ENCODE peak calls at places on chromosomes 11 and 22, in four cellular contexts. H is K562, Z is A549, Q is WTC11. B is an unnamed sample.

GRCh38 chr11:11476499-11476898 is 123.4 kb upstream of the CSNK2A3 start:
- DNase-seq in H (no peak), Z (no peak), Q (no peak), B (no peak)

GRCh38 chr11:122679441-122679840 is 23.9 kb downstream of the UBASH3B start:
- DNase-seq in H (no peak), Z (no peak), Q (no peak), B (no peak)

GRCh38 chr22:26462971-26463661 is 20.5 kb downstream of the HPS4 start:
- DNase-seq in H (no peak), Z (no peak), Q (no peak), B (no peak)

GRCh38 chr22:32401486-32401885 is 10.6 kb downstream of the RTCB start:
- DNase-seq in H (no peak), Z (no peak), Q (no peak), B (no peak)

GRCh38 chr22:29114392-29114791 is 41.6 kb downstream of the KREMEN1 start:
- DNase-seq in H (no peak), Z (no peak), Q (no peak), B (no peak)

GRCh38 chr11:1749787-1750351 is 526 bp downstream of the IFITM10 start:
- DNase-seq in H (no peak), Z (no peak), Q (no peak), B (no peak)

GRCh38 chr22:18059991-18060390 is 17.8 kb upstream of the PEX26 start:
- DNase-seq in H (no peak), Z (no peak), Q (no peak), B (no peak)

GRCh38 chr11:2768471-2769408 is 68.9 kb upstream of the KCNQ1OT1 start:
- DNase-seq in H (peak), Z (peak), Q (no peak), B (no peak)

GRCh38 chr11:12402027-12402426 is 24.7 kb downstream of the PARVA start:
- DNase-seq in H (no peak), Z (no peak), Q (no peak), B (no peak)

GRCh38 chr11:16607675-16608644 is 130.5 kb upstream of the C11orf58 start:
- DNase-seq in H (peak), Z (no peak), Q (peak), B (no peak)

GRCh38 chr11:64276653-64277431 is 7.6 kb downstream of the BAD start:
- DNase-seq in H (no peak), Z (peak), Q (no peak), B (no peak)

GRCh38 chr11:1466784-1467183 is 19.8 kb downstream of the MOB2 start:
- DNase-seq in H (no peak), Z (no peak), Q (no peak), B (no peak)

GRCh38 chr11:86214710-86215109 is 29.8 kb upstream of the EED start:
- DNase-seq in H (no peak), Z (no peak), Q (no peak), B (no peak)

GRCh38 chr11:445765-446588 is 4.1 kb upstream of the PTDSS2 start:
- DNase-seq in H (no peak), Z (no peak), Q (no peak), B (peak)

GRCh38 chr22:37196539-37197450 is 8.7 kb upstream of the C1QTNF6 start:
- DNase-seq in H (no peak), Z (peak), Q (no peak), B (peak)

GRCh38 chr22:44025171-44026065 is 1.3 kb downstream of the PARVB start:
- DNase-seq in H (peak), Z (no peak), Q (no peak), B (no peak)

GRCh38 chr11:94178331-94178730 is 49.7 kb downstream of the PANX1 start:
- DNase-seq in H (no peak), Z (no peak), Q (no peak), B (no peak)

GRCh38 chr22:41641854-41642253 is 20.8 kb downstream of the XRCC6 start:
- DNase-seq in H (no peak), Z (no peak), Q (no peak), B (no peak)

GRCh38 chr11:61491736-61492395 is 16.7 kb upstream of the LRRC10B start:
- DNase-seq in H (no peak), Z (no peak), Q (no peak), B (no peak)

GRCh38 chr22:29702025-29702930 is 17.5 kb upstream of the CABP7 start:
- DNase-seq in H (no peak), Z (peak), Q (no peak), B (no peak)

GRCh38 chr22:38246046-38246658 is 26.7 kb downstream of the TMEM184B start:
- DNase-seq in H (no peak), Z (no peak), Q (no peak), B (no peak)

GRCh38 chr11:35420371-35420770 is 1.0 kb upstream of the SLC1A2 start:
- DNase-seq in H (no peak), Z (no peak), Q (peak), B (no peak)

GRCh38 chr22:40950888-40951794 is at the start of gene RBX1:
- DNase-seq in H (peak), Z (peak), Q (peak), B (peak)

GRCh38 chr11:61587951-61588695 is 7.2 kb upstream of the SYT7 start:
- DNase-seq in H (peak), Z (peak), Q (peak), B (no peak)

GRCh38 chr11:108807262-108807661 is 142.4 kb downstream of the DDX10 start:
- DNase-seq in H (no peak), Z (no peak), Q (no peak), B (no peak)

GRCh38 chr11:74725701-74726100 is 5.5 kb downstream of the CHRDL2 start:
- DNase-seq in H (no peak), Z (no peak), Q (no peak), B (no peak)

GRCh38 chr11:92204731-92205130 is 19.9 kb upstream of the FAT3 start:
- DNase-seq in H (no peak), Z (no peak), Q (no peak), B (no peak)

GRCh38 chr22:19656541-19657251 is 57.6 kb upstream of the SEPTIN5 start:
- DNase-seq in H (no peak), Z (no peak), Q (no peak), B (no peak)

GRCh38 chr11:8233691-8234424 is 29.8 kb downstream of the LMO1 start:
- DNase-seq in H (no peak), Z (peak), Q (no peak), B (no peak)

GRCh38 chr11:94638902-94639373 is 71.8 kb downstream of the PIWIL4 start:
- DNase-seq in H (no peak), Z (no peak), Q (no peak), B (no peak)

GRCh38 chr11:65435330-65435931 is 12.8 kb downstream of the NEAT1 start:
- DNase-seq in H (no peak), Z (peak), Q (no peak), B (no peak)

GRCh38 chr11:1055990-1056771 is 18.5 kb upstream of the MUC2 start:
- DNase-seq in H (no peak), Z (no peak), Q (peak), B (no peak)

GRCh38 chr22:20803696-20804324 is 29.9 kb downstream of the SERPIND1 start:
- DNase-seq in H (peak), Z (peak), Q (peak), B (peak)

GRCh38 chr11:821513-822371 is 3.0 kb downstream of the PNPLA2 start:
- DNase-seq in H (no peak), Z (no peak), Q (no peak), B (no peak)

GRCh38 chr11:8219257-8220021 is 44.2 kb downstream of the LMO1 start:
- DNase-seq in H (peak), Z (peak), Q (peak), B (peak)

GRCh38 chr11:119423459-119424254 is 685 bp upstream of the THY1 start:
- DNase-seq in H (no peak), Z (no peak), Q (no peak), B (no peak)

GRCh38 chr11:120324932-120325810 is at the start of gene TLCD5:
- DNase-seq in H (peak), Z (peak), Q (peak), B (peak)

GRCh38 chr11:93051181-93051580 is 81.7 kb downstream of the MTNR1B start:
- DNase-seq in H (no peak), Z (no peak), Q (no peak), B (no peak)

GRCh38 chr11:61830318-61831105 is 2.4 kb downstream of the FADS2 start:
- DNase-seq in H (no peak), Z (no peak), Q (no peak), B (no peak)

DNA sequence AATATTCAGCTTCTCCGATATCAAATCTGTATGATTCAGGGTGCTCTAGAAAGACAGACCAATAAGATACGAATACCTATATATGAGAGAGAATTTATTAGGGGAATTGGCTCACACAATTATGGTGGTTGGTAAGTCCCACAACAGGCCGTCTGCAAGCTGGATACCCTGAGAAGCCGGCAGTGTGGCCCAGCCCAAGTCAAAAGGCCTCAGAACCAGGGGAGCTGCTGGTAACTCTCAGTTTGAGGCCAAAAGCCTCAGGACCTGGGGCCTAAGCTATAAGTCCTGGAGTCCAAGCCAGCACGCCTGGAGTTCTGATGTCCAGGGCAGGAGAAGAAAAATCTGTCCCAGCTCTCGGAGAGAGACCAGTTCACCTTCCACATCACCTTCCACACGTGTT is 318.7 kb downstream of the BRD1 start:
- DNase-seq in H (no peak), Z (no peak), Q (no peak), B (no peak)
- TF ChIP-seq HMGXB4 in H (no peak), Z (no peak), Q (no peak), B (no peak)

DNA sequence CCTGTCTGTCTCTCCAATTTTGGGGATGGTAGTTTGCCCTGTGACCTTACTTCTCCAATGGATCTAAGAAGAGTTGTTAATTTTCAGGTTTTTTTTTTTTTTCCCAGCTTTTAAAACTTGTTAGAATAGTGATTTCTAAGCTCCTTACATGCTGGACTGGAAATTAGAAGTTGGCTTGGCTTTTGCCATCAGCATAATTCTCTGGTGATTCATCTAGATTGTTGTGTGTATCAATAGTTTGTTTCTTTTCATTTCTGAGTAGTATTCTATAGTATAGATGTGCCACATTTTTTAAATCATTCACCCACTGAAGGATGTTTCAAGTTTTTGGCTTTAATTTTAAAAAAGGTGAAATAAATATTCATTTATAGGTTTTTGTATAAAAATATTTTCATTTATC is 51.4 kb downstream of the ADAMTS15 start:
- DNase-seq in H (no peak), Z (no peak), Q (no peak), B (no peak)
- TF ChIP-seq HMGXB4 in H (no peak), Z (no peak), Q (no peak), B (no peak)

GRCh38 chr11:112770017-112770416 is 191.2 kb upstream of the NCAM1 start:
- DNase-seq in H (no peak), Z (no peak), Q (no peak), B (no peak)

GRCh38 chr11:112771847-112772246 is 189.4 kb upstream of the NCAM1 start:
- DNase-seq in H (no peak), Z (no peak), Q (no peak), B (no peak)

GRCh38 chr11:112770487-112770886 is 190.7 kb upstream of the NCAM1 start:
- DNase-seq in H (no peak), Z (no peak), Q (no peak), B (no peak)

GRCh38 chr11:112769573-112769972 is 191.6 kb upstream of the NCAM1 start:
- DNase-seq in H (no peak), Z (no peak), Q (no peak), B (no peak)

DNA sequence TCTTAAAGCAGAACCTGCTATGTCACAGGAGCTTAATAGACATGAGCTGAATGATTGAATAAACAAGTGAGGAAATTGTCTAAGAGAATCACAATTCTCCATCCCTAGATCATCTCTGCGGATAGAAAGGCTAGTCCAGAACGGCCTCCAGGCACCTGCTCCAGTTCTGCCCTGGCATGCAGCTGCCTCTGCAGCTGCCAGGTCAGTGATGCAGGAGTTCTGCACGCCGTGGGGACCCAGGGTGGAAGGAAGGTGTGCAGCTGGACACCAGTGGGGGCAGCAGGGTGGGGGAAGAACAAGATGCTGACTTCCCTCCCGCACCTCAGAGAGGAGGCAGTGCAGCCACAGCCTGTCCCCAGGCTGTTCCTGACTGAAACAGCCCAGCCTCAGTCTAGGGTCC is 192.1 kb upstream of the NCAM1 start:
- DNase-seq in H (no peak), Z (no peak), Q (no peak), B (no peak)
- TF ChIP-seq HMGXB4 in H (no peak), Z (no peak), Q (no peak), B (no peak)

DNA sequence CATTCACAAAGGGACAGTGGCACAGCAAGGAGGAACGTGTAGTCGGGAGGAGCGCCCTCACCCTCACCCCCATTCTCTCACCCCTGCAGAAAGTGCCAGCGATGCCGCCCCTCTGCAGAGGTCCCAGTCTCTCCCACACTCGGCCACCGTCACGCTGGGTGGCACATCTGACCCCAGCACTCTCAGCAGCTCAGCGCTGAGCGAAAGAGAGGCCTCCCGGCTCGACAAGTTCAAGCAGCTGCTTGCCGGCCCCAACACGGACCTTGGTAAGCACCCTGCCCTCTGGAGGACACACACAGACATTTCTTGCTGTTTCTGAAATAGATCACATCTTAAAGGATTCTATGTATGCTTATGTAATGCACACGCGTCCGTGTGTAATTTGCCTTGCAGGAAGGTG is 34.9 kb downstream of the TBC1D22A start:
- DNase-seq in H (no peak), Z (peak), Q (no peak), B (peak)
- TF ChIP-seq HMGXB4 in H (no peak), Z (no peak), Q (no peak), B (no peak)

B was measured in HepG2.